ENCODE peak calls at places on chromosomes 7 and 10, in ten cellular contexts. D is H9; F is uterus; B is HepG2; Y is transverse colon; S is left ventricle myocardium inferior; A is heart left ventricle; R is CD4-positive, alpha-beta T cell; H is MM.1S; P is lower lobe of right lung. Z is an unnamed sample.

GRCh38 chr7:131653418-131654248 is 97.2 kb upstream of the PODXL start:
- DNase-seq in H (no peak), B (no peak), A (no peak), S (no peak), P (no peak), Y (no peak), R (no peak), F (peak; percentile 78), D (no peak), Z (no peak)

GRCh38 chr7:128215281-128215680 is 25.8 kb upstream of the LEP start:
- DNase-seq in S (no peak), Y (no peak), F (no peak), R (no peak), B (no peak), A (no peak), H (no peak), D (no peak), P (no peak), Z (no peak)

GRCh38 chr7:128859232-128860157 is 3.2 kb upstream of the ATP6V1F start:
- DNase-seq in R (no peak), B (no peak), H (peak; percentile 33), Y (no peak), D (no peak), A (peak; percentile 72), P (no peak), S (peak; percentile 60), F (peak; percentile 54), Z (no peak)

GRCh38 chr10:129845081-129845823 is 118.8 kb downstream of the EBF3 start:
- DNase-seq in A (no peak), R (no peak), S (no peak), D (no peak), P (no peak), F (no peak), B (no peak), H (no peak), Y (no peak), Z (no peak)

GRCh38 chr10:103241262-103242011 is 4.2 kb upstream of the RPEL1 start:
- DNase-seq in D (peak; percentile 55), Y (peak; percentile 92), H (no peak), F (no peak), A (no peak), R (no peak), S (no peak), B (peak; percentile 50), P (peak; percentile 73), Z (no peak)

GRCh38 chr10:97411411-97411810 is 10.3 kb upstream of the RRP12 start:
- DNase-seq in A (no peak), Y (no peak), S (no peak), B (peak; percentile 90), R (no peak), H (no peak), D (no peak), P (no peak), F (no peak), Z (no peak)

GRCh38 chr10:132939957-132940790 is 2.2 kb downstream of the CFAP46 start:
- DNase-seq in H (no peak), F (no peak), Y (peak; percentile 35), R (no peak), A (no peak), D (peak; percentile 59), B (no peak), S (no peak), P (peak; percentile 70), Z (peak; percentile 45)

GRCh38 chr10:78656815-78657621 is 411.7 kb upstream of the ZMIZ1 start:
- DNase-seq in P (peak; percentile 52), Y (no peak), R (no peak), D (no peak), S (no peak), A (no peak), F (peak; percentile 57), B (peak; percentile 90), H (no peak), Z (peak; percentile 73)

GRCh38 chr10:124476043-124476725 is 14.6 kb downstream of the LHPP start:
- DNase-seq in D (no peak), Y (no peak), B (peak; percentile 80), R (no peak), P (no peak), S (no peak), H (no peak), A (no peak), F (no peak), Z (no peak)

GRCh38 chr10:29471483-29471859 is 163.3 kb downstream of the SVIL start:
- DNase-seq in H (no peak), A (no peak), F (no peak), B (no peak), R (no peak), D (no peak), S (no peak), P (no peak), Y (no peak), Z (no peak)

GRCh38 chr10:91185239-91185875 is 35.1 kb upstream of the PCGF5 start:
- DNase-seq in P (no peak), Y (no peak), H (no peak), A (no peak), F (no peak), B (no peak), R (no peak), D (no peak), S (no peak), Z (no peak)

GRCh38 chr10:109762556-109762955 is 160.8 kb downstream of the XPNPEP1 start:
- DNase-seq in R (no peak), B (no peak), F (no peak), P (no peak), A (no peak), H (no peak), S (no peak), Y (no peak), D (no peak), Z (no peak)

GRCh38 chr10:69994262-69994661 is 58.4 kb upstream of the MACROH2A2 start:
- DNase-seq in A (peak; percentile 30), H (peak; percentile 53), Y (peak; percentile 12), B (peak; percentile 44), R (no peak), D (peak; percentile 46), F (peak; percentile 15), S (peak; percentile 14), P (no peak), Z (no peak)

GRCh38 chr7:68833442-68833841 is 764.8 kb upstream of the AUTS2 start:
- DNase-seq in Y (no peak), A (no peak), R (no peak), D (no peak), H (no peak), F (no peak), P (no peak), S (no peak), B (no peak), Z (no peak)

GRCh38 chr10:45647118-45647517 is 25.5 kb downstream of the ZFAND4 start:
- DNase-seq in A (no peak), B (no peak), F (no peak), R (no peak), S (no peak), D (no peak), Y (no peak), P (no peak), H (no peak), Z (no peak)

GRCh38 chr10:71771821-71772617 is 1.3 kb downstream of the VSIR start:
- DNase-seq in A (peak; percentile 88), R (no peak), H (no peak), F (peak; percentile 92), B (no peak), S (peak; percentile 72), P (peak; percentile 63), Y (peak; percentile 69), D (no peak), Z (no peak)

GRCh38 chr10:34727595-34728033 is 87.5 kb downstream of the PARD3 start:
- DNase-seq in D (no peak), S (no peak), A (peak; percentile 35), B (peak; percentile 75), Y (no peak), F (no peak), R (no peak), P (peak; percentile 62), H (no peak), Z (no peak)

GRCh38 chr10:122286872-122287271 is 15.8 kb downstream of the BTBD16 start:
- DNase-seq in S (peak; percentile 36), P (no peak), B (no peak), Y (no peak), F (no peak), D (peak; percentile 61), R (no peak), H (no peak), A (peak; percentile 68), Z (no peak)

GRCh38 chr7:49790209-49790608 is 16.8 kb downstream of the VWC2 start:
- DNase-seq in Y (no peak), D (no peak), B (no peak), H (no peak), S (no peak), R (no peak), A (no peak), F (no peak), P (no peak), Z (no peak)

GRCh38 chr7:4103352-4104091 is 578.6 kb upstream of the FOXK1 start:
- DNase-seq in H (no peak), S (no peak), Y (no peak), A (no peak), R (no peak), F (no peak), P (no peak), B (peak; percentile 6), D (peak; percentile 52), Z (no peak)
- TF ChIP-seq CTCF in H (no peak), S (no peak), Y (peak; percentile 9), A (no peak), R (peak; percentile 25), F (no peak), P (no peak), B (peak; percentile 29), D (peak; percentile 63), Z (no peak)

DNA sequence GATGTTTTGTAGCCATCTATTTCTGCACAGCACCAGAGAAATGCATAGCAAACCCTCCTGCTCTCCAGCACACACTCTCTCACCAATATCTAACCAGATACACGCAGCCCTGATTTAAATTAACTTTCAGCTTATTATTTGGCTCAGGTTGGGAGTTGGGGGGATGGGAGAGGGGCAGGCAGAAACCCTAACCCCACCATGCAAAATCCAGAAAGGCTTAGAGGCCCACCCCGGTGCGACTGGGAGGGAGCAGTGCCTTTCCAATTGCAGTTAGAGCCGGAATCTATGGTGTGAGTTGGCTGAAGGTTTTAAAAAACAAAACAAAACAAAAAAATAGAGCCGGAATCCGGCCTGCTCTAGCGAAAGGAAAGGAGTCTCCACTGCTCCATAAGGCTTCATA is 3.0 kb downstream of the IGF2BP3 start:
- DNase-seq in S (no peak), B (no peak), Y (no peak), R (no peak), A (no peak), H (no peak), F (no peak), P (no peak), D (no peak), Z (no peak)
- H3K27me3 ChIP-seq in S (peaks cover 100% of the 10 kb centered on the region), B (no peaks in the 10 kb centered on the region), Y (peaks cover 98% of the 10 kb centered on the region), R (peaks cover 84% of the 10 kb centered on the region), A (peaks cover 59% of the 10 kb centered on the region), H (peaks cover 67% of the 10 kb centered on the region), F (peaks cover 26% of the 10 kb centered on the region), P (peaks cover 95% of the 10 kb centered on the region), D (no peaks in the 10 kb centered on the region), Z (peaks cover 54% of the 10 kb centered on the region)

GRCh38 chr7:152544481-152544927 is 108.7 kb upstream of the KMT2C start:
- DNase-seq in Y (no peak), D (peak; percentile 65), B (no peak), F (no peak), P (no peak), S (no peak), H (no peak), R (no peak), A (no peak), Z (no peak)
- TF ChIP-seq CTCF in Y (no peak), D (no peak), B (no peak), F (no peak), P (no peak), S (no peak), H (no peak), R (no peak), A (no peak), Z (no peak)

GRCh38 chr7:28961972-28962371 is 3.8 kb upstream of the TRIL start:
- DNase-seq in D (peak; percentile 78), P (no peak), F (no peak), S (no peak), H (no peak), B (no peak), R (no peak), Y (no peak), A (no peak), Z (no peak)
- H3K27me3 ChIP-seq in D (peaks cover 10% of the 10 kb centered on the region), P (peaks cover 19% of the 10 kb centered on the region), F (no peaks in the 10 kb centered on the region), S (no peaks in the 10 kb centered on the region), H (no peaks in the 10 kb centered on the region), B (no peaks in the 10 kb centered on the region), R (peaks cover 32% of the 10 kb centered on the region), Y (peaks cover 23% of the 10 kb centered on the region), A (no peaks in the 10 kb centered on the region), Z (peaks cover 3% of the 10 kb centered on the region)

Z was measured in dorsolateral prefrontal cortex.